ENCODE peak calls at places on chromosomes 4 and X, in four cellular contexts. One of them, this sample, is unnamed. For H3K9me3, the result is how much of the 10 kb centered on the place peaks cover.

GRCh38 chrX:19212037-19212436 is 89.8 kb upstream of the ADGRG2 start:
- DNase-seq in endothelial cell of umbilical vein: no peak
- DNase-seq in PC-3: no peak
- DNase-seq in body of pancreas: no peak
- DNase-seq in this sample: no peak

GRCh38 chr4:74755486-74755885 is 38.8 kb downstream of the BTC start:
- DNase-seq in endothelial cell of umbilical vein: no peak
- DNase-seq in PC-3: no peak
- DNase-seq in body of pancreas: no peak
- DNase-seq in this sample: no peak

GRCh38 chr4:70607454-70607853 is 15.4 kb downstream of the AMBN start:
- DNase-seq in endothelial cell of umbilical vein: no peak
- DNase-seq in PC-3: no peak
- DNase-seq in body of pancreas: no peak
- DNase-seq in this sample: no peak

GRCh38 chr4:124265701-124266100 is 446.8 kb downstream of the ANKRD50 start:
- DNase-seq in endothelial cell of umbilical vein: no peak
- DNase-seq in PC-3: peak
- DNase-seq in body of pancreas: no peak
- DNase-seq in this sample: no peak

GRCh38 chrX:149462849-149463248 is 42.3 kb downstream of the IDS start:
- DNase-seq in endothelial cell of umbilical vein: no peak
- DNase-seq in PC-3: no peak
- DNase-seq in body of pancreas: no peak
- DNase-seq in this sample: no peak

GRCh38 chr4:52968696-52969095 is 106.6 kb downstream of the RASL11B start:
- DNase-seq in endothelial cell of umbilical vein: no peak
- DNase-seq in PC-3: no peak
- DNase-seq in body of pancreas: no peak
- DNase-seq in this sample: no peak

GRCh38 chrX:49862093-49862492 is 17.2 kb upstream of the USP27X start:
- DNase-seq in endothelial cell of umbilical vein: no peak
- DNase-seq in PC-3: no peak
- DNase-seq in body of pancreas: no peak
- DNase-seq in this sample: no peak

GRCh38 chr4:144347116-144347515 is 206.6 kb upstream of the GYPA start:
- DNase-seq in endothelial cell of umbilical vein: no peak
- DNase-seq in PC-3: no peak
- DNase-seq in body of pancreas: no peak
- DNase-seq in this sample: no peak

GRCh38 chr4:153684182-153685073 is at the start of gene TLR2:
- DNase-seq in endothelial cell of umbilical vein: peak
- DNase-seq in PC-3: peak
- DNase-seq in body of pancreas: peak
- DNase-seq in this sample: peak

GRCh38 chr4:159382875-159383568 is 280.1 kb downstream of the RAPGEF2 start:
- DNase-seq in endothelial cell of umbilical vein: peak
- DNase-seq in PC-3: no peak
- DNase-seq in body of pancreas: no peak
- DNase-seq in this sample: no peak

GRCh38 chrX:19285857-19286256 is 57.9 kb upstream of the PDHA1 start:
- DNase-seq in endothelial cell of umbilical vein: no peak
- DNase-seq in PC-3: no peak
- DNase-seq in body of pancreas: no peak
- DNase-seq in this sample: no peak

GRCh38 chr4:10456270-10457254 is 664 bp downstream of the ZNF518B start:
- DNase-seq in endothelial cell of umbilical vein: peak
- DNase-seq in PC-3: peak
- DNase-seq in body of pancreas: peak
- DNase-seq in this sample: peak

GRCh38 chr4:98482847-98483806 is 175.3 kb downstream of the TSPAN5 start:
- DNase-seq in endothelial cell of umbilical vein: peak
- DNase-seq in PC-3: peak
- DNase-seq in body of pancreas: no peak
- DNase-seq in this sample: no peak

GRCh38 chr4:153393397-153393796 is 48.9 kb downstream of the MND1 start:
- DNase-seq in endothelial cell of umbilical vein: no peak
- DNase-seq in PC-3: peak
- DNase-seq in body of pancreas: no peak
- DNase-seq in this sample: no peak

GRCh38 chr4:94135701-94136100 is 72.0 kb upstream of the SMARCAD1 start:
- DNase-seq in endothelial cell of umbilical vein: no peak
- DNase-seq in PC-3: no peak
- DNase-seq in body of pancreas: no peak
- DNase-seq in this sample: no peak

GRCh38 chr4:173763374-173763773 is 233.3 kb upstream of the HAND2 start:
- DNase-seq in endothelial cell of umbilical vein: no peak
- DNase-seq in PC-3: no peak
- DNase-seq in body of pancreas: no peak
- DNase-seq in this sample: no peak

GRCh38 chrX:44953734-44954502 is 80.9 kb downstream of the KDM6A start:
- DNase-seq in endothelial cell of umbilical vein: no peak
- DNase-seq in PC-3: peak
- DNase-seq in body of pancreas: no peak
- DNase-seq in this sample: no peak

GRCh38 chr4:187270154-187270553 is 546.5 kb upstream of the FAT1 start:
- DNase-seq in endothelial cell of umbilical vein: no peak
- DNase-seq in PC-3: no peak
- DNase-seq in body of pancreas: no peak
- DNase-seq in this sample: no peak

GRCh38 chrX:107577933-107578332 is 50.4 kb upstream of the PRPS1 start:
- DNase-seq in endothelial cell of umbilical vein: no peak
- DNase-seq in PC-3: no peak
- DNase-seq in body of pancreas: no peak
- DNase-seq in this sample: no peak

GRCh38 chrX:16853537-16853936 is 16.6 kb downstream of the RBBP7 start:
- DNase-seq in endothelial cell of umbilical vein: no peak
- DNase-seq in PC-3: no peak
- DNase-seq in body of pancreas: no peak
- DNase-seq in this sample: no peak

GRCh38 chr4:113684534-113685091 is 76.9 kb downstream of the CAMK2D start:
- DNase-seq in endothelial cell of umbilical vein: no peak
- DNase-seq in PC-3: peak
- DNase-seq in body of pancreas: peak
- DNase-seq in this sample: peak

GRCh38 chr4:118765399-118765798 is 70.5 kb downstream of the SEC24D start:
- DNase-seq in endothelial cell of umbilical vein: peak
- DNase-seq in PC-3: peak
- DNase-seq in body of pancreas: no peak
- DNase-seq in this sample: no peak

GRCh38 chrX:45154033-45154360 is 46.7 kb downstream of the DIPK2B start:
- DNase-seq in endothelial cell of umbilical vein: no peak
- DNase-seq in PC-3: no peak
- DNase-seq in body of pancreas: no peak
- DNase-seq in this sample: no peak

GRCh38 chr4:1563241-1563640 is 120.9 kb downstream of the FAM53A start:
- DNase-seq in endothelial cell of umbilical vein: no peak
- DNase-seq in PC-3: no peak
- DNase-seq in body of pancreas: no peak
- DNase-seq in this sample: no peak

GRCh38 chr4:37244583-37245390 is at the start of gene NWD2:
- DNase-seq in endothelial cell of umbilical vein: no peak
- DNase-seq in PC-3: no peak
- DNase-seq in body of pancreas: no peak
- DNase-seq in this sample: no peak

GRCh38 chr4:114782842-114783595 is 184.4 kb downstream of the UGT8 start:
- DNase-seq in endothelial cell of umbilical vein: no peak
- DNase-seq in PC-3: no peak
- DNase-seq in body of pancreas: no peak
- DNase-seq in this sample: no peak

GRCh38 chr4:123250843-123251242 is 145.8 kb upstream of the SPRY1 start:
- DNase-seq in endothelial cell of umbilical vein: peak
- DNase-seq in PC-3: no peak
- DNase-seq in body of pancreas: no peak
- DNase-seq in this sample: no peak

GRCh38 chrX:154799554-154800348 is 5.5 kb downstream of the MPP1 start:
- DNase-seq in endothelial cell of umbilical vein: peak
- DNase-seq in PC-3: peak
- DNase-seq in body of pancreas: peak
- DNase-seq in this sample: peak

GRCh38 chr4:183355405-183355804 is 33.2 kb upstream of the CLDN24 start:
- DNase-seq in endothelial cell of umbilical vein: peak
- DNase-seq in PC-3: peak
- DNase-seq in body of pancreas: no peak
- DNase-seq in this sample: no peak

GRCh38 chr4:138444260-138444659 is 202.1 kb upstream of the SLC7A11 start:
- DNase-seq in endothelial cell of umbilical vein: no peak
- DNase-seq in PC-3: no peak
- DNase-seq in body of pancreas: no peak
- DNase-seq in this sample: no peak

GRCh38 chrX:70755850-70756249 is 152.7 kb downstream of the TEX11 start:
- DNase-seq in endothelial cell of umbilical vein: no peak
- DNase-seq in PC-3: no peak
- DNase-seq in body of pancreas: no peak
- DNase-seq in this sample: no peak

GRCh38 chr4:99090511-99090910 is 1.9 kb upstream of the ADH5 start:
- DNase-seq in endothelial cell of umbilical vein: no peak
- DNase-seq in PC-3: no peak
- DNase-seq in body of pancreas: no peak
- DNase-seq in this sample: no peak

DNA sequence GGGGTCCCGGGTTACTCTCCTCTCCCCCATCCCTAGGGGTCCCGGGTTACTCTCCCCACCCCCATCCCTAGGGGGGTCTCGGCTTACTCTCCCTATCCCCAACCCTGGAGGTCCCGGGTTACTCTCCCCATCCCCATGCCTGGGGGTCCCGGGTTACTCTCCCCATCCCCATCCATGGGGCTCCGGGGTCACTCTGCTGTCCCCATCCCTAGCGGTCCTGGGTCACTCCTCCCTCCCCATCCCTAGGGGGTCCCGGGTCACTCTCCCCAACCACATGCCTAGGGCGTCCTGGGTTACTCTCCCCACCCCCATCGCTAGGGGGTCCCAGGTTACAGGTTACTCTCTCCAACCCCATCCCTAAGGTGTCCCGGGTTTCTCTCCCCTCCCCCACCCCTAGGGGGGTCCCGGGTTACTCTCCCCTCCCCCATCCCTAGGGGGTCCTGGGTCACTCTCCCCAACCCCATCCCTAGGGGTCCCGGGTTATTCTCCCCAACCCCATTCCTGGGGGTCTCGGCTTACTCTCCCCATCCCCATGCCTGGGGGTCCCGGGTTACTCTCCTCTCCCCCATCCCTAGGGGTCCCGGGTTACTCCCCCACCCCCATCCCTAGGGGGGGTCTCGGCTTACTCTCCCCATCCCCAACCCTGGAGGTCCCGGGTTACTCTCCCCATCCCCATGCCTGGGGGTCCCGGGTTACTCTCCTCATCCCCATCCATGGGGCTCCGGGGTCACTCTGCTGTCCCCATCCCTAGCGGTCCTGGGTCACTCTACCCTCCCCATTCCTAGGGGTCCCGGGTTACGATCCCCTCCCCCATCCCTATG is 823 bp downstream of the ASMTL start:
- DNase-seq in endothelial cell of umbilical vein: no peak
- DNase-seq in PC-3: no peak
- DNase-seq in body of pancreas: peak
- DNase-seq in this sample: peak
- H3K9me3 ChIP-seq in endothelial cell of umbilical vein: under half
- H3K9me3 ChIP-seq in PC-3: under half
- H3K9me3 ChIP-seq in body of pancreas: under half
- H3K9me3 ChIP-seq in this sample: under half

GRCh38 chr4:56799824-56800756 is 21.4 kb downstream of the SPINK2 start:
- DNase-seq in endothelial cell of umbilical vein: peak
- DNase-seq in PC-3: peak
- DNase-seq in body of pancreas: peak
- DNase-seq in this sample: peak

GRCh38 chr4:56804551-56804950 is 16.9 kb downstream of the SPINK2 start:
- DNase-seq in endothelial cell of umbilical vein: no peak
- DNase-seq in PC-3: no peak
- DNase-seq in body of pancreas: no peak
- DNase-seq in this sample: no peak

GRCh38 chr4:56799291-56799823 is 22.1 kb downstream of the SPINK2 start:
- DNase-seq in endothelial cell of umbilical vein: no peak
- DNase-seq in PC-3: no peak
- DNase-seq in body of pancreas: no peak
- DNase-seq in this sample: no peak

GRCh38 chr4:56803473-56803872 is 18.0 kb downstream of the SPINK2 start:
- DNase-seq in endothelial cell of umbilical vein: no peak
- DNase-seq in PC-3: peak
- DNase-seq in body of pancreas: no peak
- DNase-seq in this sample: no peak
- H3K4me3 ChIP-seq in endothelial cell of umbilical vein: no peak
- H3K4me3 ChIP-seq in PC-3: no peak
- H3K4me3 ChIP-seq in body of pancreas: no peak
- H3K4me3 ChIP-seq in this sample: no peak

GRCh38 chrX:118729043-118729652 is 1.7 kb downstream of the IL13RA1 start:
- DNase-seq in endothelial cell of umbilical vein: no peak
- DNase-seq in PC-3: no peak
- DNase-seq in body of pancreas: no peak
- DNase-seq in this sample: no peak
- H3K9me3 ChIP-seq in endothelial cell of umbilical vein: under half
- H3K9me3 ChIP-seq in PC-3: under half
- H3K9me3 ChIP-seq in body of pancreas: under half
- H3K9me3 ChIP-seq in this sample: under half

GRCh38 chr4:76420901-76421581 is at the start of gene CCDC158:
- DNase-seq in endothelial cell of umbilical vein: no peak
- DNase-seq in PC-3: no peak
- DNase-seq in body of pancreas: peak
- DNase-seq in this sample: peak
- H3K4me3 ChIP-seq in endothelial cell of umbilical vein: peak
- H3K4me3 ChIP-seq in PC-3: no peak
- H3K4me3 ChIP-seq in body of pancreas: peak
- H3K4me3 ChIP-seq in this sample: peak

DNA sequence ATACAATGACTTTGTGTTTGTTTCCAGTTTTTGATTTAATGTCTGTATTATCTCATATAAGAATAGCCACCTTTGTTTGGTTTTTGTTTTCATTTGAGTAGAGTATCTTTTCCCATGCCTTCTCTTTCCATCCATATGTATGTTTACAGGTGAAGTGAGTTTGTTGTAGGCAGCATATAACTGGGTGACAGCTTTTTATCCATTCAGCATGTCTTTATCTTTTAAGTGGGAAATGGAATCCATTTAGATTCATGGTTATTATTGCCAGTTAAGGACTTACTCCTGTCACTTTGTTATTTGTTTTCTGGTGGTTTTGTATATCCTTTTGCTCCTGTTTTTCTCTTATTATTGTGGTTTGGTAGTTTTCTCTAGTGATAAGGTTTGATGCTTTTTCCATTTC is 34.3 kb downstream of the SCLT1 start:
- DNase-seq in endothelial cell of umbilical vein: no peak
- DNase-seq in PC-3: no peak
- DNase-seq in body of pancreas: no peak
- DNase-seq in this sample: no peak
- H3K9me3 ChIP-seq in endothelial cell of umbilical vein: under half
- H3K9me3 ChIP-seq in PC-3: under half
- H3K9me3 ChIP-seq in body of pancreas: under half
- H3K9me3 ChIP-seq in this sample: under half

DNA sequence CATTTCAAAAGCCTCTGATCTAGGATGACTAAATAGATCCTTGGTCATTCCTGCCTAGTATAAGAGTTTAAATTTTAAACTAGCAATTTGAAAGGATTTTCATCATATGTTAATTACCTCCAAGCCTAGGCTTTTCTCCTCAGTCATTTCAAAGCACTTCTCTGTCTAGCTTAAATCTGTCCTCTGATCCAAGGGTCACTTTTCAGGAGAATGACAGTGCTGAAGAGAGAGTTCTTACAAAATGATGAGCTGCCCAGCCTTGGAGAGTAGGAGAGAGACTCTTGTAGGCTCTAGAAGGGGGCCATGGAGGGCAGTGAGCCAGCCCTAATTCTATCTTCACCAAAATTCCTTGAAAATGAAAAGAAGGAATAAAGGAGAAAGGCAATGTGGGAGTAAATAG is 25.0 kb downstream of the ATP10D start:
- DNase-seq in endothelial cell of umbilical vein: no peak
- DNase-seq in PC-3: no peak
- DNase-seq in body of pancreas: no peak
- DNase-seq in this sample: no peak
- H3K4me3 ChIP-seq in endothelial cell of umbilical vein: no peak
- H3K4me3 ChIP-seq in PC-3: no peak
- H3K4me3 ChIP-seq in body of pancreas: no peak
- H3K4me3 ChIP-seq in this sample: no peak

This sample was measured in stomach.